ENCODE peak calls at places on chromosomes 12 and 14, in eight cellular contexts. Q is cardiac muscle cell; D is cardiac fibroblast; C is right atrium auricular region; Y is effector memory CD4-positive, alpha-beta T cell; G is AG09309; M is HFF-Myc; P is AG10803. W is an unnamed sample.

GRCh38 chr12:81081726-81082125 is 3.8 kb downstream of the ACSS3 start:
- DNase-seq in C (no peak), Y (no peak), M (no peak), P (no peak), G (no peak), D (no peak), Q (no peak), W (no peak)

GRCh38 chr12:113658030-113658655 is 186.5 kb upstream of the LHX5 start:
- DNase-seq in P (peak; percentile 2), M (no peak), Y (no peak), Q (peak; percentile 11), G (no peak), D (peak; percentile 33), C (no peak), W (no peak)

GRCh38 chr12:90305379-90305778 is 596.7 kb upstream of the ATP2B1 start:
- DNase-seq in D (no peak), G (no peak), Y (no peak), M (no peak), C (no peak), P (no peak), Q (no peak), W (no peak)

GRCh38 chr12:100114574-100114973 is 28.1 kb downstream of the BLTP3B start:
- DNase-seq in M (peak; percentile 12), C (no peak), D (no peak), P (peak; percentile 83), G (peak; percentile 13), Q (peak; percentile 22), Y (no peak), W (peak; percentile 9)

GRCh38 chr12:4615667-4616066 is 33.2 kb downstream of the AKAP3 start:
- DNase-seq in C (no peak), D (no peak), G (no peak), P (no peak), M (no peak), Y (no peak), Q (no peak), W (no peak)

GRCh38 chr14:77074969-77075368 is 23.1 kb upstream of the CIPC start:
- DNase-seq in Y (no peak), C (no peak), Q (no peak), M (no peak), D (no peak), G (no peak), P (no peak), W (no peak)

GRCh38 chr14:105527381-105528196 is 1.2 kb downstream of the TMEM121 start:
- DNase-seq in C (no peak), D (no peak), Y (no peak), G (no peak), Q (no peak), M (no peak), P (no peak), W (no peak)

GRCh38 chr14:55454264-55455151 is 14.1 kb upstream of the TBPL2 start:
- DNase-seq in D (peak; percentile 70), G (no peak), M (peak; percentile 60), P (peak; percentile 52), Y (no peak), Q (peak; percentile 89), C (no peak), W (no peak)

GRCh38 chr14:34220921-34221320 is 241.1 kb downstream of the SPTSSA start:
- DNase-seq in G (no peak), C (no peak), P (no peak), Y (no peak), Q (no peak), M (no peak), D (no peak), W (no peak)

GRCh38 chr14:97218713-97219355 is 421.7 kb downstream of the VRK1 start:
- DNase-seq in Q (no peak), M (no peak), D (no peak), C (no peak), Y (no peak), P (peak; percentile 6), G (no peak), W (no peak)

GRCh38 chr12:94175763-94176660 is 27.6 kb downstream of the PLXNC1 start:
- DNase-seq in M (no peak), P (peak; percentile 20), Q (peak; percentile 71), Y (no peak), C (no peak), G (no peak), D (peak; percentile 65), W (no peak)

GRCh38 chr14:32047791-32048190 is 29.3 kb upstream of the ARHGAP5 start:
- DNase-seq in P (no peak), M (no peak), C (no peak), G (no peak), Q (no peak), D (no peak), Y (no peak), W (no peak)

GRCh38 chr14:85532570-85532969 is 2.6 kb downstream of the FLRT2 start:
- DNase-seq in C (no peak), Q (no peak), M (no peak), G (no peak), Y (no peak), P (no peak), D (no peak), W (no peak)

GRCh38 chr14:85533821-85534271 is 3.9 kb downstream of the FLRT2 start:
- DNase-seq in Y (no peak), G (no peak), Q (peak; percentile 36), C (no peak), M (no peak), D (peak; percentile 32), P (no peak), W (no peak)

GRCh38 chr14:85531594-85532391 is 1.8 kb downstream of the FLRT2 start:
- DNase-seq in Q (peak; percentile 90), G (no peak), Y (no peak), D (peak; percentile 89), C (peak; percentile 87), P (peak; percentile 88), M (no peak), W (no peak)

GRCh38 chr14:85534435-85534834 is 4.5 kb downstream of the FLRT2 start:
- DNase-seq in C (no peak), P (no peak), D (peak; percentile 27), Y (no peak), M (no peak), Q (peak; percentile 42), G (no peak), W (no peak)

DNA sequence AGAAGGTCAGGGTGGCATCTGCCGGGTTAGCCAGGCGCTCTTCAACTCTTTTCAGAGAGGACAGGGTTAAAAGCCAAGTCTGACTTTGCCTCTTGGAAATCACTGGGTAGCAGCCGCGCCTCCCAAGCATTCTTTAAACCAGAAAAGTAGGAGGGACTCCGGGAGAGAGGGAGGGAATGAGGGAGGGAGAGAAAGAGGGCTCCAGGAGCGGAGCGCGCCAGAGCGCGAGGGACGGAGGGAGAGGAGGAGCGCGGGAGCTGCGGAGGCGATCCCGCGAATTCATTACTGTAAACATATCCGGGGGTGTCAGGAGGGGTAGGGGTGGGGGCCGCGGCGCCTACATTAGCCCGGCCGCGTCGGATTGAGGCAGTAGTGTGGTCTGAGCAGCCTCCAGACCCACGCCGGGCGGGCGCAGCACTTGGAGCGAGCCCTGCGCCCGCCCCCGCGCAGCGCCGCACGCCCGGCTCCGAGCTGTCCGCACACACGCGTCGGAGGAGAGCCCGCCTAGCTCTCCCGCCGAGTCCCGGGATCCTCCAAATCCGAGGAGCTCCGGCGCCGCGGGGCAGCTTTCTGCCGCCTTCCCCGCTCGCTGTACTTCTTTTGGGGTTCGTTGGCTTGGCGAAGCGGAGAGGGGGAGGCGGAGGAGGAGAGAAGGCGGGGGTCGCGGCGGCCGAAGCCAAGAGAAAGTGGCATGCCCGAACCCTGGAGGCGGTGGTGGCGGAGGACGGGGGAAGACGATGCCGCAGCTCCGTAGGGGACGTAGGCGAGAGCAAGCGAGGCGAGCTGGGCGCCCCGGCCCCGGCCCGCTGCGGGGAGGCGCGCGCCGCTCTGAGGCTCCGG is 3.3 kb downstream of the FLRT2 start:
- DNase-seq in Y (no peak), C (peak; percentile 80), G (no peak), M (no peak), Q (peak; percentile 94), D (peak; percentile 89), P (peak; percentile 87), W (no peak)
- H3K4me3 ChIP-seq in Y (no peak overlapping the region), C (peak overlapping the region; percentile 61), G (peak overlapping the region; percentile 96), M (peak overlapping the region; percentile 91), Q (peak overlapping the region; percentile 65), D (peak overlapping the region; percentile 93), P (peak overlapping the region; percentile 94), W (peak overlapping the region; percentile 82)

GRCh38 chr12:122523846-122524718 is 2.7 kb downstream of the RSRC2 start:
- DNase-seq in G (no peak), Q (peak; percentile 22), P (peak; percentile 14), Y (no peak), D (no peak), C (no peak), M (no peak), W (no peak)
- H3K4me3 ChIP-seq in G (peak overlapping the region; percentile 45), Q (peak overlapping the region; percentile 48), P (peak overlapping the region; percentile 74), Y (no peak overlapping the region), D (peak overlapping the region; percentile 11), C (no peak overlapping the region), M (peak overlapping the region; percentile 84), W (peak overlapping the region; percentile 54)

GRCh38 chr14:102389261-102389660 is 26.5 kb downstream of the TECPR2 start:
- DNase-seq in M (no peak), Y (no peak), Q (no peak), C (no peak), G (no peak), P (no peak), D (no peak), W (no peak)
- H3K4me3 ChIP-seq in M (no peak overlapping the region), Y (no peak overlapping the region), Q (no peak overlapping the region), C (no peak overlapping the region), G (no peak overlapping the region), P (no peak overlapping the region), D (no peak overlapping the region), W (no peak overlapping the region)

GRCh38 chr14:75714993-75715392 is 53.9 kb downstream of the TTLL5 start:
- DNase-seq in M (no peak), P (no peak), D (peak; percentile 26), G (no peak), Q (no peak), C (no peak), Y (no peak), W (no peak)

GRCh38 chr14:75711796-75712211 is 50.8 kb downstream of the TTLL5 start:
- DNase-seq in M (no peak), Q (peak; percentile 84), D (peak; percentile 89), Y (no peak), C (peak; percentile 67), G (peak; percentile 55), P (peak; percentile 87), W (peak; percentile 42)

GRCh38 chr14:75709207-75709812 is 48.3 kb downstream of the TTLL5 start:
- DNase-seq in C (peak; percentile 87), G (peak; percentile 64), Q (peak; percentile 91), D (peak; percentile 91), Y (peak; percentile 3), P (peak; percentile 84), M (peak; percentile 70), W (peak; percentile 20)

GRCh38 chr14:75715926-75716780 is 55.1 kb downstream of the TTLL5 start:
- DNase-seq in P (peak; percentile 67), C (no peak), G (peak; percentile 10), Q (no peak), D (peak; percentile 73), M (no peak), Y (no peak), W (peak; percentile 29)

DNA sequence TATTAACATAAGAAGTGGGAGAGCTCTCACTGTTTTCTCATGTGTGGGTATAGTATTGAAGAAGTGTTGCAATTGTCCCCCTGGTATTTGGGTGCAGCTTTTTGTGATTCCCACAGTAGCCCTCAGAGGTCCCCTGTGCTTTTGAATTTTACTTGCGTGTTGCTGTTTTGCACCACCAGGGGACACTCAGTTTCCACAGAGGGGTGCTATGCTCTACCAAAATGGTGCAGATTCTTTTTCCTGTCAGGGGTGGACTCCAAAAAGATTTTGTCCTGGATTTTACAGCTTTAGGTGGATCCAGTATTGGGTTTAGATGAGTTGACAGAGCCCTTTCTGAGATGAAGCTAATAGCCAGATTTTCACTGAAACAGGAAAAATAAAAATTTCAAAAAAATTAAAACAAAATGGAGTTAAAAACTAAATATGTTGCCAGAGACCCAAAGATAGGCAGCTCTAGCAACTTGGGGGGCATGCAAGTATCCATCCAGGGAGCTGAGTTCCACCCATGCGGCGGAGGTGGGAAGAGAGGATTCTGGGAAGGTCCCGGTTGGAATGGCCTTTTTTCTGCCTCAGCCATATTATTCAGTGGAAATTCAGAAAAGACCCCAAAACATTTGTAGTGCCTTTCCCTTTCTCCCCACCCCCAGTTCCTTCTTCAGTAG is 50.2 kb downstream of the TTLL5 start:
- DNase-seq in M (no peak), C (no peak), G (peak; percentile 29), Y (no peak), P (peak; percentile 71), Q (peak; percentile 80), D (peak; percentile 79), W (peak; percentile 5)
- H3K4me3 ChIP-seq in M (no peak overlapping the region), C (no peak overlapping the region), G (no peak overlapping the region), Y (no peak overlapping the region), P (no peak overlapping the region), Q (no peak overlapping the region), D (no peak overlapping the region), W (no peak overlapping the region)

W was measured in BJ.